ENCODE peak calls at places on chromosomes 13 and 19, in four cellular contexts. One of them, this sample, is unnamed.

GRCh38 chr19:38735257-38735686 is 9.0 kb downstream of the CAPN12 start:
- DNase-seq in IMR-90: no peak
- DNase-seq in mesendoderm: peak; percentile 82
- DNase-seq in neuronal stem cell: no peak
- DNase-seq in this sample: no peak

GRCh38 chr13:95275322-95276118 is 25.7 kb downstream of the ABCC4 start:
- DNase-seq in IMR-90: no peak
- DNase-seq in mesendoderm: no peak
- DNase-seq in neuronal stem cell: no peak
- DNase-seq in this sample: peak; percentile 73

GRCh38 chr19:3073931-3074595 is 11.8 kb upstream of the TLE5 start:
- DNase-seq in IMR-90: no peak
- DNase-seq in mesendoderm: no peak
- DNase-seq in neuronal stem cell: no peak
- DNase-seq in this sample: no peak

GRCh38 chr13:71659427-71659826 is 207.6 kb downstream of the DACH1 start:
- DNase-seq in IMR-90: no peak
- DNase-seq in mesendoderm: peak; percentile 13
- DNase-seq in neuronal stem cell: no peak
- DNase-seq in this sample: peak; percentile 13

GRCh38 chr13:23707674-23708073 is 137.5 kb downstream of the TNFRSF19 start:
- DNase-seq in IMR-90: peak; percentile 49
- DNase-seq in mesendoderm: peak; percentile 21
- DNase-seq in neuronal stem cell: no peak
- DNase-seq in this sample: no peak

GRCh38 chr13:111114362-111115050 is 604 bp upstream of the ARHGEF7 start:
- DNase-seq in IMR-90: peak; percentile 43
- DNase-seq in mesendoderm: peak; percentile 56
- DNase-seq in neuronal stem cell: peak; percentile 20
- DNase-seq in this sample: peak; percentile 80

GRCh38 chr19:47414469-47414868 is 4.9 kb downstream of the MEIS3 start:
- DNase-seq in IMR-90: no peak
- DNase-seq in mesendoderm: peak; percentile 73
- DNase-seq in neuronal stem cell: no peak
- DNase-seq in this sample: no peak

GRCh38 chr13:76383671-76384461 is 502.3 kb downstream of the KCTD12 start:
- DNase-seq in IMR-90: peak; percentile 94
- DNase-seq in mesendoderm: peak; percentile 9
- DNase-seq in neuronal stem cell: no peak
- DNase-seq in this sample: peak; percentile 99

GRCh38 chr13:100063333-100063732 is 25.6 kb upstream of the PCCA start:
- DNase-seq in IMR-90: peak; percentile 44
- DNase-seq in mesendoderm: no peak
- DNase-seq in neuronal stem cell: no peak
- DNase-seq in this sample: peak; percentile 49

GRCh38 chr19:4744451-4745170 is 21.0 kb upstream of the DPP9 start:
- DNase-seq in IMR-90: peak; percentile 95
- DNase-seq in mesendoderm: no peak
- DNase-seq in neuronal stem cell: no peak
- DNase-seq in this sample: peak; percentile 76

DNA sequence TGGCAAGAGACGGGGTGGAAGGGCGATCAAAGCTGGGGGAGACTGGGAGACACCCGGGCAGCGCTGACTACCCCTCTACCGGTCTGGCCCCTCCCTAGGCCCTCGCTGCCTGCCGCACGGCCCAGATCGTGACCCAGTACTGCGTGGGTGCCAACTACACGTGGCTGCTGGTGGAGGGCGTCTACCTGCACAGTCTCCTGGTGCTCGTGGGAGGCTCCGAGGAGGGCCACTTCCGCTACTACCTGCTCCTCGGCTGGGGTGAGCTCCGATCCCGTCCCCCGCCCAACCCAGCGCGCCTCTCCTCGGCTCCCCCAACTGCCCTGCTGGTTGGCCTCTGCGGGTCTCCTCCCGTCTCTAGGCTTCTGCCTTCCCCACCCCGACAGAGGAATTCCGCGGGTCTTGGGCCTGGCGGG is 8.8 kb downstream of the GIPR start:
- DNase-seq in IMR-90: no peak
- DNase-seq in mesendoderm: peak; percentile 21
- DNase-seq in neuronal stem cell: no peak
- DNase-seq in this sample: no peak
- H2BK15ac ChIP-seq in IMR-90: no peak overlapping the region
- H2BK15ac ChIP-seq in mesendoderm: no peak overlapping the region
- H2BK15ac ChIP-seq in neuronal stem cell: peak overlapping the region; percentile 38
- H2BK15ac ChIP-seq in this sample: no peak overlapping the region

DNA sequence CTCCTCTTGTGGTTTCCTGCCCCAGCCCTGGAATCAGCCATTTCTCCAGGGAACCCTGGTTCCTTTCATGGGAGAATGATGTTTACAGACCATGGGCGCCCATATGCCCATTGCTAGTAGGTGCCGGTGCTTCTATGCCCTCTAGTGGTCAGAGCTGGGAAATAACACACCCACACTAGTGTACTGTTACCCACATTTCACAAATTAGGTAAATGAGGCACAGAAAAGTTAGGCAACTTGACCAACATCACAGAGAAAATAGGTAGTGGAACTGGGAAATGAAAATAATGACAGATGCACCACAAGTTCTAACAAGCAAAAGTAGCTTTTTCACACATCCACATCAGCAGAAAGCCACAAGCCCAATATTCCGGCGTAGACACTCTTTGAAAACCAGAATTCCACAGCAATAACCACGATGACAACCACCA is 1.3 kb upstream of the CEACAM3 start:
- DNase-seq in IMR-90: peak; percentile 16
- DNase-seq in mesendoderm: peak; percentile 57
- DNase-seq in neuronal stem cell: peak; percentile 30
- DNase-seq in this sample: peak; percentile 27
- H4K8ac ChIP-seq in IMR-90: no peak overlapping the region
- H4K8ac ChIP-seq in mesendoderm: no peak overlapping the region
- H4K8ac ChIP-seq in neuronal stem cell: no peak overlapping the region
- H4K8ac ChIP-seq in this sample: no peak overlapping the region

DNA sequence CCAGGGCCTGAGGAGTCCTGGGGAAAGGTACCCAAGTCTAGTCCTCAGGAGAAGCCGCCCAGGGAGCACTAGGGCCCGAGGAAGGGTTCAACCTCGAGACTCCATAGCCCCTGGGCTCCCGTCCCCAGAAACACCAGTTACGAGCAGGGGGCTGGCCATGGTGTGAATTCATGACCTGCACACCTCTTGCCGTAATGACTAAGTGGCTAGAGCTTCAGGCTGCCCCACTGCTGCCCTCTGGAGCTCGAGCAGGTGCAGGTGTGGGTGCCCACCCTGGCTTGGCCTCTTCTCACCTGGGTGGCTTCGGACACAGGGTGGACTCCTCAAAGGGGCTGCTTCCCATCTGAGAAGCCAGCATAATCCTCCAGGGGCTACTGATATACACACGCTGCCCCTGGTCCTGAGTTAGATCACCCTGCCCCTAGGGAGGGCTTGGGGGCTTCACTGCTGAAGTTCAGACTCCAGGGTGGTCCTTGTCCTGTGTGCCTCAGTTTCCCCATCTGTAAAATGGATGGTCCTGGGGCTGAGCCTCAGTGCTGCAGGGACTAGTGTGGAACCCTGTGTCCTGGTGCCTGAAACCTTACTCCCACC is 13.6 kb downstream of the SPC24 start:
- DNase-seq in IMR-90: no peak
- DNase-seq in mesendoderm: peak; percentile 55
- DNase-seq in neuronal stem cell: no peak
- DNase-seq in this sample: peak; percentile 10
- H2BK15ac ChIP-seq in IMR-90: peak overlapping the region; percentile 82
- H2BK15ac ChIP-seq in mesendoderm: no peak overlapping the region
- H2BK15ac ChIP-seq in neuronal stem cell: peak overlapping the region; percentile 77
- H2BK15ac ChIP-seq in this sample: peak overlapping the region; percentile 100

DNA sequence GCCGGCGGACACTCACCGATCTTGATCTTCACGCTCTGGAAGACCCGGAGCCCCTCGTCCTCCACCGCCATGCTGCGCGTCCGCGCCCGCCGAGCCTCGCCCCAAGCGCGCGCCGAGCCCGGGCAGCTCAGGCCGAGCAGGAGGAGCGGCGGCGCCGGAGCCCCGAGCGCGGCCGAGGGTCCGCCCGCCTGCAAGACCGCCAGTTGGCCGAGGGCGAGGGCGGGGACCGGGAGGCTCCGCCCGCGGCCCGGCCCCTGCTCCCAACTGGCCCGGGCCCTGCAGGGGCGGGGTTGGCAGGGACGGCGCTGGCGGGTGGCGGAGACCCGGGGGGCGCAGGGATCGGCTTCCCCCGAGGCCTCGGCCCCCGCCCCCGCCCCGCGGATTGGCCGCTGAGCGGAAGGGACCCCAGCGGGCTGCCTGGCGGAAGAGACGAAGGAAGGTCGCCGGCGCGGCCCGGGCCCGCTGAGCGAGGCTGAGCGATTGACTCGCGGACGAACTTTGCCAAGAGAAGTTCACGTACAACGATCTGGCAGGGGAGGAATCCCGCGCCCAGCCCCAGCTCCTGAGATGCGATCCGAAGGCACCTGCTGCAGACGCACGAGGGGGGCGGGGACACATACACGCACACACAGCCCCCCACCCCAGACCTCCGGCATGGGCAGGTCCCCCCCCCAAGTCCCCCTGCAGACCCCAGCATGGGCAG is at the start of gene RASA3:
- DNase-seq in IMR-90: peak; percentile 79
- DNase-seq in mesendoderm: peak; percentile 92
- DNase-seq in neuronal stem cell: peak; percentile 84
- DNase-seq in this sample: peak; percentile 83
- H4K8ac ChIP-seq in IMR-90: peak within 1 kb of the TSS; percentile 85
- H4K8ac ChIP-seq in mesendoderm: no peak within 1 kb of the TSS
- H4K8ac ChIP-seq in neuronal stem cell: no peak within 1 kb of the TSS
- H4K8ac ChIP-seq in this sample: peak within 1 kb of the TSS; percentile 89

GRCh38 chr19:28627669-28628068 is 585.3 kb downstream of the UQCRFS1 start:
- DNase-seq in IMR-90: no peak
- DNase-seq in mesendoderm: no peak
- DNase-seq in neuronal stem cell: no peak
- DNase-seq in this sample: no peak
- H2BK15ac ChIP-seq in IMR-90: no peak overlapping the region
- H2BK15ac ChIP-seq in mesendoderm: no peak overlapping the region
- H2BK15ac ChIP-seq in neuronal stem cell: no peak overlapping the region
- H2BK15ac ChIP-seq in this sample: no peak overlapping the region

This sample was measured in mesenchymal stem cell.